ENCODE peak calls at places on chromosomes 13 and 19, in eight cellular contexts. U is T-helper 1 cell; N is dorsolateral prefrontal cortex; C is ureter; L is AML-193; H is CD8-positive, alpha-beta memory T cell; R is activated T-cell treated with anti-CD3 and anti-CD28 coated beads for 1 hour; J is activated gamma-delta T cell. G is an unnamed sample.

GRCh38 chr19:18292460-18292809 is 11.0 kb upstream of the JUND start:
- DNase-seq in U (peak; percentile 50), N (no peak), C (peak; percentile 75), L (no peak), H (no peak), R (no peak), J (no peak), G (no peak)

GRCh38 chr19:18156841-18157464 is 4.0 kb downstream of the PIK3R2 start:
- DNase-seq in U (no peak), N (peak; percentile 76), C (peak; percentile 94), L (no peak), H (no peak), R (no peak), J (no peak), G (peak; percentile 96)

GRCh38 chr13:108963846-108964600 is 334.6 kb downstream of the MYO16 start:
- DNase-seq in U (no peak), N (no peak), C (no peak), L (no peak), H (no peak), R (no peak), J (no peak), G (no peak)

GRCh38 chr19:30102666-30103065 is 160.6 kb downstream of the URI1 start:
- DNase-seq in U (no peak), N (no peak), C (no peak), L (no peak), H (no peak), R (no peak), J (no peak), G (no peak)

GRCh38 chr13:33080962-33081655 is 64.9 kb downstream of the KL start:
- DNase-seq in U (no peak), N (no peak), C (no peak), L (no peak), H (no peak), R (no peak), J (no peak), G (no peak)

GRCh38 chr19:14507704-14508246 is 10.4 kb downstream of the DNAJB1 start:
- DNase-seq in U (no peak), N (no peak), C (no peak), L (peak; percentile 59), H (no peak), R (no peak), J (no peak), G (no peak)

GRCh38 chr13:103961129-103961528 is 894.9 kb upstream of the SLC10A2 start:
- DNase-seq in U (no peak), N (no peak), C (no peak), L (no peak), H (no peak), R (no peak), J (no peak), G (no peak)

GRCh38 chr13:107450931-107451330 is 764.4 kb downstream of the LIG4 start:
- DNase-seq in U (no peak), N (no peak), C (peak; percentile 44), L (no peak), H (no peak), R (no peak), J (no peak), G (no peak)

GRCh38 chr13:31073859-31074718 is 87.6 kb downstream of the HSPH1 start:
- DNase-seq in U (peak; percentile 82), N (no peak), C (no peak), L (no peak), H (no peak), R (no peak), J (no peak), G (no peak)

GRCh38 chr13:43546821-43547220 is 240.0 kb downstream of the ENOX1 start:
- DNase-seq in U (no peak), N (no peak), C (no peak), L (no peak), H (no peak), R (no peak), J (no peak), G (no peak)

GRCh38 chr13:101621099-101621498 is 168.6 kb downstream of the ITGBL1 start:
- DNase-seq in U (no peak), N (no peak), C (no peak), L (no peak), H (no peak), R (no peak), J (no peak), G (no peak)

GRCh38 chr13:31765441-31765840 is 26.1 kb downstream of the RXFP2 start:
- DNase-seq in U (no peak), N (no peak), C (no peak), L (no peak), H (no peak), R (no peak), J (no peak), G (no peak)

GRCh38 chr13:110538632-110539031 is 22.9 kb downstream of the RAB20 start:
- DNase-seq in U (no peak), N (no peak), C (no peak), L (no peak), H (no peak), R (no peak), J (no peak), G (no peak)

GRCh38 chr19:15252398-15253018 is 20.3 kb upstream of the EPHX3 start:
- DNase-seq in U (no peak), N (no peak), C (no peak), L (no peak), H (no peak), R (no peak), J (no peak), G (peak; percentile 18)

GRCh38 chr19:35775046-35775297 is 392 bp upstream of the ARHGAP33 start:
- DNase-seq in U (no peak), N (no peak), C (no peak), L (no peak), H (no peak), R (no peak), J (no peak), G (no peak)

GRCh38 chr13:110301606-110302131 is 5.3 kb downstream of the COL4A1 start:
- DNase-seq in U (no peak), N (no peak), C (no peak), L (no peak), H (no peak), R (no peak), J (no peak), G (no peak)

GRCh38 chr19:39401549-39402416 is 4.9 kb upstream of the ZFP36 start:
- DNase-seq in U (peak; percentile 91), N (no peak), C (peak; percentile 69), L (no peak), H (peak; percentile 94), R (peak; percentile 70), J (peak; percentile 56), G (no peak)

GRCh38 chr19:54473071-54473941 is at the start of gene CDC42EP5:
- DNase-seq in U (no peak), N (no peak), C (peak; percentile 85), L (no peak), H (no peak), R (no peak), J (no peak), G (no peak)

GRCh38 chr13:60335531-60335930 is 61.5 kb upstream of the TDRD3 start:
- DNase-seq in U (no peak), N (no peak), C (no peak), L (peak; percentile 40), H (no peak), R (no peak), J (no peak), G (no peak)

GRCh38 chr19:4624733-4625362 is 14.5 kb upstream of the TNFAIP8L1 start:
- DNase-seq in U (no peak), N (no peak), C (no peak), L (peak; percentile 12), H (no peak), R (no peak), J (no peak), G (peak; percentile 27)

GRCh38 chr13:83753912-83754624 is 128.2 kb downstream of the SLITRK1 start:
- DNase-seq in U (no peak), N (no peak), C (no peak), L (no peak), H (no peak), R (no peak), J (no peak), G (no peak)

GRCh38 chr13:82116422-82116989 is 1765.8 kb downstream of the SLITRK1 start:
- DNase-seq in U (no peak), N (no peak), C (no peak), L (no peak), H (no peak), R (no peak), J (no peak), G (no peak)

GRCh38 chr13:56988543-56988942 is 152.2 kb upstream of the PRR20A start:
- DNase-seq in U (no peak), N (no peak), C (no peak), L (no peak), H (no peak), R (no peak), J (no peak), G (no peak)

GRCh38 chr13:93227280-93227905 is 786 bp downstream of the GPC6 start:
- DNase-seq in U (no peak), N (no peak), C (no peak), L (no peak), H (no peak), R (no peak), J (no peak), G (peak; percentile 34)

GRCh38 chr19:53824134-53824611 is at the start of gene NLRP12:
- DNase-seq in U (no peak), N (no peak), C (no peak), L (peak; percentile 93), H (no peak), R (no peak), J (no peak), G (no peak)

GRCh38 chr19:49602806-49603205 is 11.8 kb downstream of the PRR12 start:
- DNase-seq in U (no peak), N (no peak), C (no peak), L (no peak), H (no peak), R (no peak), J (no peak), G (no peak)

GRCh38 chr19:2140193-2140545 is 11.2 kb downstream of the AP3D1 start:
- DNase-seq in U (no peak), N (no peak), C (no peak), L (no peak), H (no peak), R (no peak), J (no peak), G (no peak)

GRCh38 chr13:40080676-40081075 is 425.2 kb downstream of the COG6 start:
- DNase-seq in U (no peak), N (no peak), C (no peak), L (no peak), H (no peak), R (no peak), J (no peak), G (no peak)

G was measured in DMS 273 treated with DMSO at 0.1 percent for 48 hours.